ENCODE peak calls at places on chromosomes 2 and 18, in five cellular contexts. One of them, this sample, is unnamed.

GRCh38 chr2:168192839-168193616 is 54.4 kb downstream of the STK39 start:
- DNase-seq in lower lobe of right lung: no peak
- DNase-seq in pancreas: no peak
- DNase-seq in thyroid gland: no peak
- DNase-seq in heart left ventricle: no peak
- DNase-seq in this sample: no peak

GRCh38 chr2:63719052-63719451 is 122.6 kb upstream of the UGP2 start:
- DNase-seq in heart left ventricle: no peak
- DNase-seq in pancreas: no peak
- DNase-seq in thyroid gland: no peak
- DNase-seq in lower lobe of right lung: no peak
- DNase-seq in this sample: no peak

GRCh38 chr2:50042794-50043193 is 888.5 kb upstream of the FSHR start:
- DNase-seq in pancreas: no peak
- DNase-seq in lower lobe of right lung: no peak
- DNase-seq in thyroid gland: no peak
- DNase-seq in heart left ventricle: no peak
- DNase-seq in this sample: no peak

GRCh38 chr2:226447896-226448295 is 351.7 kb downstream of the IRS1 start:
- DNase-seq in pancreas: no peak
- DNase-seq in thyroid gland: no peak
- DNase-seq in lower lobe of right lung: no peak
- DNase-seq in heart left ventricle: no peak
- DNase-seq in this sample: no peak

GRCh38 chr2:200968735-200969134 is 5.3 kb upstream of the ORC2 start:
- DNase-seq in pancreas: no peak
- DNase-seq in lower lobe of right lung: no peak
- DNase-seq in thyroid gland: no peak
- DNase-seq in heart left ventricle: no peak
- DNase-seq in this sample: no peak

GRCh38 chr2:185338104-185338503 is 400.5 kb upstream of the FSIP2 start:
- DNase-seq in lower lobe of right lung: no peak
- DNase-seq in pancreas: no peak
- DNase-seq in thyroid gland: no peak
- DNase-seq in heart left ventricle: no peak
- DNase-seq in this sample: no peak

GRCh38 chr18:26210147-26210546 is 16.1 kb upstream of the TAF4B start:
- DNase-seq in thyroid gland: no peak
- DNase-seq in heart left ventricle: no peak
- DNase-seq in pancreas: no peak
- DNase-seq in lower lobe of right lung: no peak
- DNase-seq in this sample: no peak

GRCh38 chr2:56013475-56013874 is 89.9 kb upstream of the EFEMP1 start:
- DNase-seq in heart left ventricle: no peak
- DNase-seq in thyroid gland: no peak
- DNase-seq in lower lobe of right lung: no peak
- DNase-seq in pancreas: no peak
- DNase-seq in this sample: no peak

GRCh38 chr2:72999729-73000725 is 71.5 kb downstream of the SFXN5 start:
- DNase-seq in thyroid gland: no peak
- DNase-seq in lower lobe of right lung: no peak
- DNase-seq in heart left ventricle: no peak
- DNase-seq in pancreas: no peak
- DNase-seq in this sample: no peak

GRCh38 chr2:70977605-70978205 is 725 bp upstream of the ANKRD53 start:
- DNase-seq in thyroid gland: peak
- DNase-seq in lower lobe of right lung: no peak
- DNase-seq in heart left ventricle: no peak
- DNase-seq in pancreas: no peak
- DNase-seq in this sample: no peak

GRCh38 chr18:3950668-3951413 is 500.9 kb downstream of the TGIF1 start:
- DNase-seq in pancreas: no peak
- DNase-seq in heart left ventricle: no peak
- DNase-seq in thyroid gland: no peak
- DNase-seq in lower lobe of right lung: no peak
- DNase-seq in this sample: no peak

GRCh38 chr2:150484006-150484405 is 3.5 kb downstream of the RND3 start:
- DNase-seq in thyroid gland: no peak
- DNase-seq in heart left ventricle: no peak
- DNase-seq in pancreas: no peak
- DNase-seq in lower lobe of right lung: no peak
- DNase-seq in this sample: no peak
- H3K27ac ChIP-seq in thyroid gland: no peak
- H3K27ac ChIP-seq in heart left ventricle: peak
- H3K27ac ChIP-seq in pancreas: no peak
- H3K27ac ChIP-seq in lower lobe of right lung: peak
- H3K27ac ChIP-seq in this sample: peak

GRCh38 chr2:122519366-122519765 is 763.9 kb downstream of the TSN start:
- DNase-seq in thyroid gland: no peak
- DNase-seq in heart left ventricle: no peak
- DNase-seq in pancreas: no peak
- DNase-seq in lower lobe of right lung: no peak
- DNase-seq in this sample: no peak
- TF ChIP-seq CTCF in thyroid gland: no peak
- TF ChIP-seq CTCF in heart left ventricle: no peak
- TF ChIP-seq CTCF in pancreas: no peak
- TF ChIP-seq CTCF in lower lobe of right lung: no peak
- TF ChIP-seq CTCF in this sample: peak

GRCh38 chr2:100757621-100758394 is 62.1 kb upstream of the NPAS2 start:
- DNase-seq in thyroid gland: no peak
- DNase-seq in lower lobe of right lung: no peak
- DNase-seq in heart left ventricle: no peak
- DNase-seq in pancreas: no peak
- DNase-seq in this sample: no peak
- H3K27ac ChIP-seq in thyroid gland: no peak
- H3K27ac ChIP-seq in lower lobe of right lung: no peak
- H3K27ac ChIP-seq in heart left ventricle: no peak
- H3K27ac ChIP-seq in pancreas: no peak
- H3K27ac ChIP-seq in this sample: no peak

DNA sequence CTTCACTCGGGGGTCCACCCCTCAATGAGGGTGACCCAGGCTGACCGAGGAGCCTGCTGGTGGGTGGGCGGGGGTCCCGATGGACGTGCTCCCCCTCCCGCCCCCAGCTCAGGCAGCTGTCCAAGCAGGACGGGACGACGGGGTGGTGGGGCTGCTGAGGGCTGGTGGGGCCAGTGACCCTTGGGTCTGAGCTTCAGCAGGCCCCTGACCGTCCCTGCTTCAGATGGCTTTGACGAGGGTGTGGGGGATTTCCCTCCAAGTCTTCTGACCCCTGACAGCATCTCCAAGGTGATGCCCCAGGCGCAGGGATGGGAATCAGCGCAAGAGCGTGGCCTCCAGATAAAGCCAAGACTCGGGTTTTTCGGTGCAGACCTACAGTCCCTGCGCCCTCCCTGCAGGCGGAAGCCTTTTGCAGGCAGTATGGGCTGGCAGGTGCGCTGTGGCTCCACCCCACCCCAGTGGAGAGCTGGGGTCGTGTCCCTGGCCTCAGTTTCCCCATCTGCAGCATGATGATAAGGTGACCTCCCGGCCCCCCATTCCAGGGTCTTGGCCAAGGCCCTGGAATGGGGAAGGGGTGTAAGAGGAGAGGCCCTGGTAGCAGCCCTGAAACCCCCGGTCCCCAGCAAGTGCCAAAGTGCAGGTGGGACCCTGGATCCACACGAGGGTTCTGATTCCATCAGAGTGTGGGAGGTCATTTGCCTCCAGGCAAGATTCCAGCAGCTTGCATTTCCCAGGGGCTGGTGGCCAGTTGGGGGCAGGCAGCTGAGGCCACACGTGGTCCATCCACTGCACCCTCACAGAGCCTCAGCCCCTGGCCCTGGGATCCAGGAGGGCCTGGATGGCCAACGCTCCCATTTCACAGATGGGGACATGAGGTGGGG is 8.7 kb downstream of the CROCC2 start:
- DNase-seq in pancreas: peak
- DNase-seq in lower lobe of right lung: peak
- DNase-seq in thyroid gland: no peak
- DNase-seq in heart left ventricle: no peak
- DNase-seq in this sample: peak
- TF ChIP-seq CTCF in pancreas: no peak
- TF ChIP-seq CTCF in lower lobe of right lung: peak
- TF ChIP-seq CTCF in thyroid gland: peak
- TF ChIP-seq CTCF in heart left ventricle: peak
- TF ChIP-seq CTCF in this sample: peak

DNA sequence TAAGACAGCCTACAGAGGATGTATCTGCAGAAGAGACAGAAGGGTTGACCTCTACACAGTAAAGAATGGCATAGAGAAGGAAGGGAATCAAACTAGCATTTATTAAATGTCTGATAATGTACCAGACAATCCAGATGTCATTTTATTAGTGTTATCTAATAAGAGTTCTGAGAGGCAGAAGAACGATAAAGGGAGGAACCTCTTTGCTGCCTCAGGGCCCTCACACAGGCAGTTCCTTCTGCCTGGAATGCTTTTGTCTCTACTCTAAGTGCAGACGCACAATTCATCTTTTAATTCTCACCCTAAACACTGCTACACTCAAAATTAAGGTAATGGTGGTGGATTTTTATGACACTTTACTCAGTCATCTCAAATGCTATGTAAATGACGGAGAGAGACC is 64.5 kb downstream of the LRPPRC start:
- DNase-seq in thyroid gland: no peak
- DNase-seq in heart left ventricle: no peak
- DNase-seq in pancreas: no peak
- DNase-seq in lower lobe of right lung: no peak
- DNase-seq in this sample: no peak
- H3K27ac ChIP-seq in thyroid gland: no peak
- H3K27ac ChIP-seq in heart left ventricle: no peak
- H3K27ac ChIP-seq in pancreas: no peak
- H3K27ac ChIP-seq in lower lobe of right lung: no peak
- H3K27ac ChIP-seq in this sample: no peak

GRCh38 chr18:76689646-76690264 is 132.6 kb upstream of the ZNF236 start:
- DNase-seq in pancreas: no peak
- DNase-seq in thyroid gland: no peak
- DNase-seq in lower lobe of right lung: no peak
- DNase-seq in heart left ventricle: no peak
- DNase-seq in this sample: no peak
- TF ChIP-seq CTCF in pancreas: no peak
- TF ChIP-seq CTCF in thyroid gland: no peak
- TF ChIP-seq CTCF in lower lobe of right lung: no peak
- TF ChIP-seq CTCF in heart left ventricle: no peak
- TF ChIP-seq CTCF in this sample: no peak

GRCh38 chr2:170262806-170263205 is 84.9 kb downstream of the MYO3B start:
- DNase-seq in thyroid gland: no peak
- DNase-seq in lower lobe of right lung: no peak
- DNase-seq in heart left ventricle: no peak
- DNase-seq in pancreas: no peak
- DNase-seq in this sample: no peak
- H3K27ac ChIP-seq in thyroid gland: no peak
- H3K27ac ChIP-seq in lower lobe of right lung: no peak
- H3K27ac ChIP-seq in heart left ventricle: no peak
- H3K27ac ChIP-seq in pancreas: no peak
- H3K27ac ChIP-seq in this sample: no peak

DNA sequence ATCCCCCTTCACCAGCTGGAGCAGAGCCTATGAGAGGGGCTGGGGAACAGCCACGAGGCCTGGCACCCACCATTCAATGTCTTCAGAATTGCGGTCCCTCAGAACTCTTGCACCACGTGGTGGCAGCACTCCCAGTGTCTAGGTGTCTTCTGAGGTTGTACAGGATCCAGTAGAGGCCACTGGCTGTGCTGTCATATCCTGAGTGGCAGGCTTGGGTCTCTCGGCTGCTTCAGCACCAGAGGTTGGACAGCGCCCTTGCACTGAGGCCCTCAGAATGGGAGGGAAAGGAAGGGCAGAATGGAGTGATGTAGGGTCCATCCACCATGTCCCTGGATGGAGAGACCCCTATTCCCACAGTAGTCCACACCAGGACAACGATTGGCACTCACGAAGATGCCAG is 112.0 kb upstream of the TEKT4 start:
- DNase-seq in pancreas: no peak
- DNase-seq in thyroid gland: peak
- DNase-seq in heart left ventricle: no peak
- DNase-seq in lower lobe of right lung: no peak
- DNase-seq in this sample: no peak
- TF ChIP-seq CTCF in pancreas: no peak
- TF ChIP-seq CTCF in thyroid gland: no peak
- TF ChIP-seq CTCF in heart left ventricle: no peak
- TF ChIP-seq CTCF in lower lobe of right lung: no peak
- TF ChIP-seq CTCF in this sample: no peak

DNA sequence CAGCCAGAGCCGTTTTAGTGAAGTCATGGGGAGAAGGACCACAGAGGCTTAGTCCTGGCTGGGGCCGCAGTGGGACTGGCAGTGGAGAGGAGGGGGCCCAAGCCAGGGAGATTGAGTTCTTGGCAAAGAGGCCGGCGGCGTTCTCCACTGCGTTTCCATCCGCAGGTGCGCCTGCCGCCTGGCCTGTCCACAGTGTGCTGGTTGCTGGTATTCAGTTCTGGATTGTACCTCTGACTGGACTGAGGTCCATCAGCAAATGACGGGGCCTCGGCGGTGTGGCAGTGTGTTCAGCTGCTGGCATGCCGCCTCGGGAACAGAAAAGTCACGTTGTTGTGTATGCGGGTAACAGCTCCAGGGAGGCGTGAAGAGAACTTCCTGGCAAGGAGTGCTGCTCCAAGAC is 36.8 kb downstream of the LRRFIP1 start:
- DNase-seq in thyroid gland: peak
- DNase-seq in lower lobe of right lung: no peak
- DNase-seq in pancreas: no peak
- DNase-seq in heart left ventricle: no peak
- DNase-seq in this sample: peak
- H3K27ac ChIP-seq in thyroid gland: no peak
- H3K27ac ChIP-seq in lower lobe of right lung: no peak
- H3K27ac ChIP-seq in pancreas: no peak
- H3K27ac ChIP-seq in heart left ventricle: peak
- H3K27ac ChIP-seq in this sample: peak

DNA sequence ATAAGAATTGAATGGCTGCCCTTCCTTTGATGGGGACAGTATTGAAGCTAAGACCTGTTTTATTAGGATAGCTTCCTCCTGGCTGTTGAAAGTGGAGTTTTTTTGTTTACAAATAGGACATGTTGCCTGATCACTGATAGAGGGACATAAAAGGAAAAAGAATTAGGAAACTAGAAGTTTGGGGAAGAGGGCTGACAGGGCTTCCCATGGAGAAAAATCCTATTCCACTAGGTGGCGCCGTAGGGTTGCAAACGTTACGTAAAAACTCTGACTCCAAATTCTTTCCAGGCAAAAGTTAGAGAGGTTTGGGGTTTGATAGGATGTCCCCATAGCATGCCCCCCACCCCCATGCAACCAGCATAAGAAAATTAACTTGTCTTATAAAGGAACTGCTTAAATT is 11.1 kb upstream of the RBFA start:
- DNase-seq in pancreas: no peak
- DNase-seq in thyroid gland: no peak
- DNase-seq in heart left ventricle: no peak
- DNase-seq in lower lobe of right lung: no peak
- DNase-seq in this sample: no peak
- TF ChIP-seq CTCF in pancreas: no peak
- TF ChIP-seq CTCF in thyroid gland: no peak
- TF ChIP-seq CTCF in heart left ventricle: no peak
- TF ChIP-seq CTCF in lower lobe of right lung: peak
- TF ChIP-seq CTCF in this sample: no peak

This sample was measured in left ventricle myocardium inferior.